ENCODE peak calls at places on chromosomes 6 and 20, in five cellular contexts. V, K, R, E and Z are unnamed samples.

GRCh38 chr20:33604991-33605370 is 57.1 kb upstream of the C20orf144 start:
- DNase-seq in V (no peak), K (no peak), R (no peak), E (no peak), Z (no peak)

GRCh38 chr6:73513496-73513854 is 7.4 kb downstream of the EEF1A1 start:
- DNase-seq in V (no peak), K (peak), R (no peak), E (no peak), Z (no peak)

GRCh38 chr6:30169658-30170614 is 6.6 kb downstream of the TRIM15 start:
- DNase-seq in V (no peak), K (peak), R (peak), E (peak), Z (peak)

GRCh38 chr6:32153835-32154513 is at the start of gene PPT2:
- DNase-seq in V (peak), K (peak), R (peak), E (peak), Z (peak)

GRCh38 chr6:69827491-69827890 is 30.7 kb upstream of the LMBRD1 start:
- DNase-seq in V (no peak), K (peak), R (no peak), E (peak), Z (peak)

GRCh38 chr20:57440678-57441509 is 49.7 kb downstream of the RBM38 start:
- DNase-seq in V (peak), K (peak), R (no peak), E (peak), Z (no peak)

GRCh38 chr6:90610671-90611542 is 24.0 kb upstream of the MAP3K7 start:
- DNase-seq in V (no peak), K (peak), R (no peak), E (peak), Z (peak)

GRCh38 chr6:150238294-150238693 is 95.5 kb downstream of the PPP1R14C start:
- DNase-seq in V (peak), K (no peak), R (no peak), E (no peak), Z (no peak)

GRCh38 chr20:43243672-43244269 is 54.1 kb upstream of the PTPRT start:
- DNase-seq in V (no peak), K (no peak), R (no peak), E (no peak), Z (no peak)

GRCh38 chr20:20815711-20816455 is 103.4 kb upstream of the RALGAPA2 start:
- DNase-seq in V (no peak), K (no peak), R (no peak), E (no peak), Z (no peak)

GRCh38 chr6:131655387-131655786 is 18.3 kb downstream of the ENPP3 start:
- DNase-seq in V (no peak), K (no peak), R (no peak), E (no peak), Z (no peak)

GRCh38 chr20:48295966-48296421 is 510.7 kb upstream of the SULF2 start:
- DNase-seq in V (no peak), K (peak), R (no peak), E (peak), Z (peak)

GRCh38 chr6:44203955-44204354 is 12.8 kb upstream of the MYMX start:
- DNase-seq in V (no peak), K (no peak), R (no peak), E (no peak), Z (no peak)

GRCh38 chr6:69494595-69494994 is 302.2 kb downstream of the LMBRD1 start:
- DNase-seq in V (no peak), K (no peak), R (no peak), E (no peak), Z (no peak)

GRCh38 chr6:14799928-14800327 is 445.9 kb upstream of the JARID2 start:
- DNase-seq in V (peak), K (peak), R (peak), E (peak), Z (peak)

GRCh38 chr6:32318501-32318900 is 53.2 kb downstream of the TSBP1 start:
- DNase-seq in V (no peak), K (no peak), R (no peak), E (no peak), Z (no peak)

GRCh38 chr20:47576516-47577033 is 74.9 kb downstream of the NCOA3 start:
- DNase-seq in V (peak), K (peak), R (peak), E (peak), Z (peak)

GRCh38 chr20:39893013-39893685 is 795.9 kb downstream of the MAFB start:
- DNase-seq in V (no peak), K (peak), R (no peak), E (peak), Z (peak)

GRCh38 chr6:42010185-42010872 is 40.0 kb upstream of the TAF8 start:
- DNase-seq in V (no peak), K (no peak), R (no peak), E (no peak), Z (no peak)

GRCh38 chr6:120935908-120936307 is 398.4 kb downstream of the TBC1D32 start:
- DNase-seq in V (no peak), K (no peak), R (no peak), E (no peak), Z (no peak)

GRCh38 chr6:72382602-72383529 is 239.0 kb upstream of the KCNQ5 start:
- DNase-seq in V (no peak), K (no peak), R (no peak), E (no peak), Z (no peak)

GRCh38 chr20:63537525-63538203 is 488 bp upstream of the PTK6 start:
- DNase-seq in V (peak), K (peak), R (peak), E (peak), Z (peak)

GRCh38 chr20:63534427-63534830 is 2.7 kb downstream of the PTK6 start:
- DNase-seq in V (no peak), K (no peak), R (no peak), E (no peak), Z (no peak)

GRCh38 chr20:63534831-63535651 is 2.1 kb downstream of the PTK6 start:
- DNase-seq in V (no peak), K (no peak), R (no peak), E (no peak), Z (no peak)

GRCh38 chr20:63536997-63537524 is at the start of gene PTK6:
- DNase-seq in V (no peak), K (no peak), R (no peak), E (no peak), Z (no peak)

DNA sequence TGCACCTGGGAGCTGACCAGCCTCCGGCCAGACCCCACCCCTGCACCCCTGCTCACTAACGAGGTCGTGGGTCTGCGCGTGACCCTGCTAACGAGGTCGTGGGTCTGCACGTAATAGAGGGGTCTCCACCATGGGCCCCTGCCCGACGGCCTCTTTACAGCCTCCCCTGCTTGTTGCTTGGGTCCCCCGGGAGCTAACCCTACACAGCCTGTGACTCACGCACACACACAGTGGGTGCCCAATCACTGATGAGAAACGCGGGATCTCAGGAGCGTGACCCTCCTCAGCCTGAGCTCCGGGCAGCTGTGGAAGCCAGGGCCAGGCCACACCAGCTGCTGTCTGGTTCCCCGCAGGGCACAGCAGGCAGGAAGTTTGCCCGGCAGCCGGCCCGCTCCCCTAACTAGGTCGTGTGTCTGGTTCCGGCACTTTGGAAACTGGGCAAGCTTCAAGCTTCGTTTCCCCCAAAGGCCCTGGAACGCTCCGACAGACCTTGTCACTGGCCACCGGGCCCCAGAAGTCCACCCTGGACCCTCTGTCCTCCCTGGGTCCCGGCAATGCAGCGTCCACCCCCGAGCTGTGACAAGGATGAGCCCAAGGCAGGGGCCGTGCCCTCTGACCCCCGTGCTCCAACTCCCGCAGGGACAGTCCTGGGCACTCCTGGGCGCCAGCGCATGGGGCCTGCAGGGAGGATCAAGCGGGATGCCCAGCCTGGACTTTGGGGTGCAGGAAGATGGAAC is 767 bp downstream of the PTK6 start:
- DNase-seq in V (no peak), K (peak), R (no peak), E (peak), Z (peak)
- H3K4me3 ChIP-seq in V (no peak), K (no peak), R (peak), E (no peak), Z (no peak)

DNA sequence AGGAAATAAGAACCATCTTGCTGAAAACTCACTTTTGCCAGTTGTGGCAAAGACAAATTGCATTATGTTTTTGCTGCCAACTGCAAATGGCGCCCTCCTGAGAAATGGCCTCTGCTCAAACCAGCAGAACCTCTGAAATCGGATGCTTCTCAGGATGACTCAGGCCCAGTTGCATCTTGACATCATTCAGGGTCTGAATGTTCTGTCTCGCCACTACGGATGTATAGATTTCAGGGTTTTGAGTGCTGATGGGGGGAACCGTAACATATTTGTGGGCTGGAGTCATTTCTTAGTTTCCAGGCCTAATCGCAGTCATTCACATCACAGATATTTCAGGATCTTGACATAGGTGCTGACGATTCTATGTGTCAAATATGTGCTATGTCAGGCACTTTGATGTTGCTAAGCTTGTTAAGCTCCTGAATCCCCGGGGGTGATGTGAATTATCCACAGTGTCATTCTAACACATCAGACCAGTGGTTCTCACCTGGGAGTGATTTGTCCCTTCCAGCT is 207.1 kb downstream of the NFATC2 start:
- DNase-seq in V (no peak), K (peak), R (no peak), E (peak), Z (peak)
- TF ChIP-seq CTCF in V (no peak), K (no peak), R (no peak), E (peak), Z (no peak)

GRCh38 chr20:44912189-44912588 is 2.3 kb downstream of the PABPC1L start:
- DNase-seq in V (no peak), K (no peak), R (no peak), E (no peak), Z (no peak)

GRCh38 chr20:44911264-44911921 is 1.5 kb downstream of the PABPC1L start:
- DNase-seq in V (peak), K (peak), R (peak), E (peak), Z (peak)

GRCh38 chr20:44909872-44910689 is at the start of gene PABPC1L:
- DNase-seq in V (peak), K (peak), R (peak), E (peak), Z (peak)

GRCh38 chr20:44908987-44909871 is 631 bp upstream of the PABPC1L start:
- DNase-seq in V (no peak), K (peak), R (no peak), E (no peak), Z (no peak)

GRCh38 chr20:44910690-44911262 is 916 bp downstream of the PABPC1L start:
- DNase-seq in V (no peak), K (no peak), R (no peak), E (no peak), Z (no peak)
- H3K4me3 ChIP-seq in V (no peak), K (peak), R (peak), E (peak), Z (peak)

DNA sequence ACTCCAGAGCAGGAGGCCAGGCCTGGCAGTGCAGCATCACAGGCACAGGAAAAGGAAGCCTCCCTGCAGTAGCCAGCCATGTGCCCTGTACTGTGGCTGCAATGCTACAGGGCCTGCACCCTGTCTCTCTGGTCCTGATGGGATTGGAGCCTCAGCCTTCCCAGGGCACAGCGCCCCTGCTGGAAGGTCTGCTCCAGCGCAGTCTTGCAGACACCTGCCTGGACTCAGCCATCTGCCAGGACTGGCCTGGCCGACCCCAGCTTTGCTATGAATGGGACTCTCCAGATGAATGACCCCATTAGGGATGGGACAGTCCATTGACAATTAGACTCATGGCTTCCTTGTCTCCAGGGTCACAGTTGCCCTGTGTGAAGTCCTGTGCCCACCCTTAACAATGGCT is 251.6 kb downstream of the ERMARD start:
- DNase-seq in V (no peak), K (no peak), R (no peak), E (no peak), Z (no peak)
- TF ChIP-seq CTCF in V (no peak), K (no peak), R (peak), E (no peak), Z (no peak)